ENCODE peak calls at places on chromosomes 3 and 15, in nine cellular contexts. E is left ventricle myocardium inferior, J is AG04450, K is A549, H is psoas muscle, Q is ovary, Z is upper lobe of right lung, P is body of pancreas, U is neural progenitor cell. V is an unnamed sample.

GRCh38 chr3:13536832-13537231 is 12.1 kb upstream of the FBLN2 start:
- DNase-seq in E (no peak), J (no peak), K (no peak), H (no peak), Q (no peak), Z (no peak), P (no peak), U (no peak), V (no peak)

GRCh38 chr3:190848891-190849290 is 13.6 kb downstream of the GMNC start:
- DNase-seq in E (no peak), J (no peak), K (no peak), H (no peak), Q (no peak), Z (no peak), P (no peak), U (no peak), V (no peak)

GRCh38 chr15:25169318-25169717 is 214.5 kb downstream of the SNRPN start:
- DNase-seq in E (no peak), J (no peak), K (no peak), H (peak), Q (peak), Z (peak), P (no peak), U (no peak), V (no peak)

GRCh38 chr15:83115831-83116565 is 8.6 kb downstream of the TM6SF1 start:
- DNase-seq in E (no peak), J (no peak), K (no peak), H (no peak), Q (no peak), Z (no peak), P (no peak), U (no peak), V (no peak)

GRCh38 chr3:152477422-152477821 is 208.7 kb downstream of the MBNL1 start:
- DNase-seq in E (no peak), J (no peak), K (no peak), H (no peak), Q (no peak), Z (no peak), P (no peak), U (no peak), V (no peak)

GRCh38 chr15:72230197-72231065 is 559 bp downstream of the PKM start:
- DNase-seq in E (peak), J (peak), K (peak), H (peak), Q (peak), Z (peak), P (peak), U (peak), V (peak)

GRCh38 chr3:40576431-40576830 is 51.7 kb downstream of the ZNF621 start:
- DNase-seq in E (no peak), J (no peak), K (no peak), H (no peak), Q (no peak), Z (no peak), P (no peak), U (no peak), V (no peak)

GRCh38 chr3:121995190-121996137 is 26.6 kb downstream of the ILDR1 start:
- DNase-seq in E (peak), J (peak), K (peak), H (peak), Q (no peak), Z (peak), P (peak), U (peak), V (no peak)

GRCh38 chr3:123028233-123028828 is 768 bp upstream of the SEMA5B start:
- DNase-seq in E (no peak), J (peak), K (peak), H (peak), Q (peak), Z (no peak), P (peak), U (peak), V (no peak)

GRCh38 chr3:132062535-132062934 is 27.7 kb upstream of the CPNE4 start:
- DNase-seq in E (no peak), J (no peak), K (no peak), H (no peak), Q (no peak), Z (no peak), P (no peak), U (no peak), V (no peak)

GRCh38 chr15:74432968-74433591 is 678 bp downstream of the SEMA7A start:
- DNase-seq in E (no peak), J (no peak), K (no peak), H (no peak), Q (no peak), Z (no peak), P (no peak), U (peak), V (no peak)

GRCh38 chr3:69085543-69086132 is 901 bp downstream of the ARL6IP5 start:
- DNase-seq in E (peak), J (no peak), K (no peak), H (peak), Q (peak), Z (peak), P (peak), U (peak), V (peak)

GRCh38 chr15:32652178-32652577 is 10.7 kb downstream of the SCG5 start:
- DNase-seq in E (no peak), J (no peak), K (no peak), H (no peak), Q (no peak), Z (no peak), P (no peak), U (no peak), V (no peak)

GRCh38 chr15:32646304-32646703 is 4.8 kb downstream of the SCG5 start:
- DNase-seq in E (no peak), J (no peak), K (no peak), H (no peak), Q (no peak), Z (no peak), P (no peak), U (no peak), V (no peak)

GRCh38 chr15:32651229-32651837 is 9.8 kb downstream of the SCG5 start:
- DNase-seq in E (no peak), J (peak), K (peak), H (peak), Q (no peak), Z (no peak), P (peak), U (peak), V (no peak)

GRCh38 chr15:32643907-32644445 is 2.5 kb downstream of the SCG5 start:
- DNase-seq in E (no peak), J (no peak), K (no peak), H (no peak), Q (no peak), Z (no peak), P (no peak), U (no peak), V (no peak)

GRCh38 chr15:32649336-32649735 is 7.8 kb downstream of the SCG5 start:
- DNase-seq in E (no peak), J (no peak), K (peak), H (no peak), Q (no peak), Z (no peak), P (peak), U (peak), V (no peak)
- TF ChIP-seq CTCF in E (no peak), J (peak), K (peak), H (no peak), Q (no peak), Z (no peak), P (peak), U (peak), V (no peak)

GRCh38 chr15:65087873-65088642 is 11.5 kb downstream of the KBTBD13 start:
- DNase-seq in E (peak), J (no peak), K (no peak), H (no peak), Q (peak), Z (no peak), P (no peak), U (no peak), V (no peak)

GRCh38 chr15:65087411-65087810 is 10.9 kb downstream of the KBTBD13 start:
- DNase-seq in E (no peak), J (no peak), K (no peak), H (no peak), Q (no peak), Z (no peak), P (no peak), U (no peak), V (no peak)

GRCh38 chr15:65085207-65085753 is 8.7 kb downstream of the KBTBD13 start:
- DNase-seq in E (no peak), J (no peak), K (no peak), H (no peak), Q (no peak), Z (peak), P (no peak), U (no peak), V (no peak)

GRCh38 chr15:65085990-65086679 is 9.6 kb downstream of the KBTBD13 start:
- DNase-seq in E (no peak), J (no peak), K (peak), H (no peak), Q (no peak), Z (no peak), P (peak), U (peak), V (no peak)

GRCh38 chr15:65086680-65087111 is 10.2 kb downstream of the KBTBD13 start:
- DNase-seq in E (no peak), J (no peak), K (peak), H (no peak), Q (no peak), Z (peak), P (no peak), U (no peak), V (no peak)
- H3K27ac ChIP-seq in E (peak), J (no peak), K (no peak), H (peak), Q (no peak), Z (peak), P (no peak), U (no peak), V (no peak)

DNA sequence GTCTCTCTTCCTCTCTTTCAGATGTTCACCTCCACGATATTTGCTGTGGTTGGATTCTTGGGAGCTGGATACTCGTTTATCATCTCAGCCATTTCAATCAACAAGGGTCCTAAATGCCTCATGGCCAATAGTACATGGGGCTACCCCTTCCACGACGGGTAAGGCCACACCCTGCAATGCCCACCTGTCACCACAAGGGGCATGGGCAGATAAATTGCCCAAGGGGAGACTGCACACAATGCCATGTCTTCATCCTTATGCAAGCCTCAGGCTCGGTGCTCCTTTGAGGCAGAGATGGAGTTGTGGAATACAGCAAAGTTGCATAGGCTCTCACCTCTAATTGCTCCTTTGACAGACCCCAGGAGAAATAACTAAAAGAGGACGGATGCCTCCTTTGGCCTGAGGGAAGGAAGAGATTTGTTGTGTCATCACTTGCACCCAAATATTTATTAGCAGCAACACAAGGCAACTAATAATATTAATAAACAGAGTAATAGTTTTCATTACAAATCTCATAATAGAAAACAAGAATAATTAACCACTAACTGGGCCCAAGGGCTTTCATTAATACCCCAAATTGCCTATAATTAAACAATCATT is 13.2 kb downstream of the TM4SF4 start:
- DNase-seq in E (no peak), J (no peak), K (no peak), H (no peak), Q (no peak), Z (no peak), P (no peak), U (peak), V (no peak)
- TF ChIP-seq CTCF in E (peak), J (peak), K (no peak), H (peak), Q (no peak), Z (peak), P (no peak), U (peak), V (no peak)

DNA sequence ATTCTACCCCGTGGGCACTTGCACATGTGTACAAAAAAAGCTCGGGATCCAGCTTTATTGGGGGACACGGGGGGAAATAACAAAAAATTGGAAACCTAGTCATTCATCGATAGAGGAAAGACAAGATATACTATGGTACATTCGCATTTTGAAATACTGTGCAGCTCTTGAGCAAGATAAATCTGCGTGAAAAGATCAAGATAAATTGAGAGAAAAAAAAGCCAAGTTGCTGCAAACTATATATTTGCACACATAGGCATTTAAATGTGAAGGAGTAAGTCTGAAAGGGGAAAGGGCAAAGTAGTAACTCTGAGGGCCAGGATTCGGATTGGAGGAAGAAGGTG is 620 bp upstream of the UBR1 start:
- DNase-seq in E (no peak), J (no peak), K (no peak), H (no peak), Q (no peak), Z (no peak), P (no peak), U (no peak), V (no peak)
- H3K27ac ChIP-seq in E (peak), J (peak), K (peak), H (peak), Q (peak), Z (peak), P (peak), U (no peak), V (peak)